ENCODE peak calls at places on chromosomes 1 and 21, in six cellular contexts. K, W, Z, P, B and N are unnamed samples.

GRCh38 chr1:154861607-154862094 is 8.4 kb downstream of the KCNN3 start:
- DNase-seq in B (peak), Z (no peak), K (peak), P (peak), W (no peak), N (no peak)

GRCh38 chr21:38413958-38414506 is 84.2 kb downstream of the ERG start:
- DNase-seq in B (no peak), P (no peak), Z (no peak), K (no peak), W (no peak), N (no peak)

GRCh38 chr1:159207774-159208459 is 3.2 kb downstream of the ACKR1 start:
- DNase-seq in Z (no peak), W (no peak), P (no peak), K (no peak), B (no peak), N (no peak)

GRCh38 chr1:119549719-119550141 is 42.7 kb downstream of the HSD3B1 start:
- DNase-seq in Z (no peak), B (peak), W (peak), P (peak), K (no peak), N (no peak)

GRCh38 chr1:3018576-3018975 is 2.7 kb upstream of the ACTRT2 start:
- DNase-seq in K (no peak), B (no peak), P (no peak), W (no peak), Z (peak), N (no peak)

GRCh38 chr1:241639653-241640148 is 468 bp downstream of the CHML start:
- DNase-seq in K (peak), B (no peak), P (peak), Z (peak), W (peak), N (no peak)

GRCh38 chr1:45205000-45205909 is 1.1 kb downstream of the ZSWIM5 start:
- DNase-seq in Z (peak), P (peak), K (peak), B (peak), W (no peak), N (no peak)

GRCh38 chr1:9294440-9294773 is 1.7 kb downstream of the SPSB1 start:
- DNase-seq in K (no peak), Z (no peak), W (peak), B (peak), P (peak), N (no peak)

GRCh38 chr1:74502432-74502831 is 10.0 kb downstream of the LRRC53 start:
- DNase-seq in K (no peak), P (peak), B (peak), Z (no peak), W (peak), N (no peak)

GRCh38 chr1:117092594-117092993 is 29.0 kb downstream of the TRIM45 start:
- DNase-seq in K (no peak), B (no peak), W (no peak), P (no peak), Z (no peak), N (no peak)

GRCh38 chr1:26602378-26602959 is 72.9 kb downstream of the RPS6KA1 start:
- DNase-seq in W (peak), B (peak), K (no peak), Z (no peak), P (peak), N (no peak)

GRCh38 chr1:184002071-184002470 is 35.5 kb downstream of the COLGALT2 start:
- DNase-seq in K (no peak), W (no peak), Z (no peak), B (peak), P (peak), N (peak)

GRCh38 chr1:233448290-233448689 is 120.8 kb downstream of the MAP3K21 start:
- DNase-seq in Z (no peak), K (no peak), W (no peak), P (no peak), B (no peak), N (no peak)

GRCh38 chr1:152758636-152759035 is 811 bp downstream of the KPRP start:
- DNase-seq in P (no peak), K (no peak), B (no peak), Z (no peak), W (no peak), N (no peak)

GRCh38 chr1:27392096-27392777 is at the start of gene GPR3:
- DNase-seq in P (peak), Z (peak), K (peak), B (peak), W (no peak), N (peak)

GRCh38 chr1:234500269-234500668 is 21.3 kb upstream of the TARBP1 start:
- DNase-seq in W (no peak), B (peak), P (no peak), K (no peak), Z (no peak), N (no peak)

GRCh38 chr1:113042336-113043143 is 30.5 kb upstream of the LRIG2 start:
- DNase-seq in P (peak), K (peak), W (no peak), Z (peak), B (peak), N (peak)

GRCh38 chr1:162193201-162193600 is 123.7 kb downstream of the NOS1AP start:
- DNase-seq in B (no peak), P (no peak), K (no peak), W (no peak), Z (no peak), N (no peak)

GRCh38 chr1:171142451-171143121 is 42.5 kb upstream of the FMO2 start:
- DNase-seq in Z (no peak), W (no peak), B (peak), K (no peak), P (peak), N (peak)

GRCh38 chr1:182601926-182602325 is 2.3 kb downstream of the RGS16 start:
- DNase-seq in P (no peak), W (no peak), K (no peak), Z (no peak), B (no peak), N (no peak)

GRCh38 chr1:182601416-182601786 is 2.8 kb downstream of the RGS16 start:
- DNase-seq in Z (peak), P (peak), K (peak), B (peak), W (peak), N (no peak)

GRCh38 chr1:182603646-182604127 is 502 bp downstream of the RGS16 start:
- DNase-seq in B (no peak), Z (no peak), W (no peak), P (no peak), K (no peak), N (no peak)

GRCh38 chr1:182604128-182604834 is at the start of gene RGS16:
- DNase-seq in W (peak), K (peak), B (peak), Z (peak), P (peak), N (no peak)

DNA sequence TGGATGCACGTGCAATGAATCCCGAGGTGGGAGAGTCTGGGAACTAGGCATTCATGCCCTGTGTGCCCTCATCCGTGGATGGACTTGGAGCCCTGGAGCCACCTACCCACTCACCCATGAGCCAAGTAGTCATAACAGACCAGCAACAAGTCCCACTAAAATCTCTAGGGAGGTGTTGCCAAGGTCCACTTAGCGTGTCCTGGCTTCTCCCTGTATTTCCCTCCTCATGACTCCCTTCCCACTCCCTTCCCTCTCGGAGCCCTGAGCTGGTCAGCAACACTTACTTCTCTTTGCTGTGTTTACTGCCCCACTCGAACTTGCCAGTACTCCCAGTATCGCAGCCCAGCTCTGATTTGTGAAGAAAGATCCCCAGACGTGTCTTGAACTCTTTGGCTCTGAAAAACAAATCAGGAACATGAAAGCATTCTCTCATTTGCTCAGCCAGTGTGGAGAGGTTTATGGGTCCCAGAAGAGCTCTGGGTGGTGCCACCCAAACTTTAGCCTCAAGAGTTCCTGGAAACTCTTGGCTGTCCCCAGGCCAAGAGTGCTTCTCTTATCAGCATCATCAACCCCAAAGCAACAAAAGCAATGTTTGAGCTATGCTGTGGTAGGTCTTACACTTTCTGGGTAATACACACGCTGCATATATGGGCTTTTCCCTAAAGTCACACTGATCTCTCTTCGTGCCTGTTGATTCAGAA is 1.1 kb downstream of the RGS16 start:
- DNase-seq in W (peak), Z (no peak), P (no peak), B (no peak), K (no peak), N (no peak)
- H3K4me3 ChIP-seq in W (peak), Z (peak), P (no peak), B (no peak), K (peak), N (no peak)

DNA sequence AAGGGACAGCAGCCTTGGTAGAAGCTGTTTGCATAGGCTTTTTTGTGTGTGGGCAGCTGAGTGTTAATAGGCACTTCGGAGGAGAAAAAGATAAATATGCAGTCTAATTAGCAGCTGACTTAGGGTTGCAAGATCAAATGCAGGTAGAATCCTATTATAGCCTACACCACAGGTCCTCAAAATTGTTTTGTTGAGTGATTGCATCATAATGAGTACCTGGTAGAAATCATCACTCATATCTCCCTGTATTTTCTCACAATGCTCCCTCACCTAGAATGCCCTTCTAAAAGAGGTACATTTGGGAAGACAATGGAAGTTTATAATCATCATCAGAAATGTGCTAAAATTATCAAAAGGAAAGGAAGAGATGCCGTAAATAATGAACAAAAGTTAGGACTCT is 35.6 kb downstream of the ZC3H11B start:
- DNase-seq in B (no peak), K (no peak), P (no peak), W (no peak), Z (no peak), N (no peak)
- TF ChIP-seq CTCF in B (no peak), K (no peak), P (no peak), W (no peak), Z (no peak), N (no peak)

GRCh38 chr1:151512326-151512725 is 1.1 kb downstream of the CGN start:
- DNase-seq in B (no peak), Z (no peak), W (no peak), P (no peak), K (no peak), N (no peak)

GRCh38 chr1:151511636-151512215 is 539 bp downstream of the CGN start:
- DNase-seq in Z (no peak), P (no peak), B (peak), W (peak), K (peak), N (no peak)

GRCh38 chr1:151514366-151514765 is 3.2 kb downstream of the CGN start:
- DNase-seq in K (no peak), P (no peak), B (no peak), Z (no peak), W (no peak), N (no peak)

GRCh38 chr1:151513626-151514101 is 2.5 kb downstream of the CGN start:
- DNase-seq in K (no peak), W (no peak), P (no peak), Z (no peak), B (peak), N (no peak)

DNA sequence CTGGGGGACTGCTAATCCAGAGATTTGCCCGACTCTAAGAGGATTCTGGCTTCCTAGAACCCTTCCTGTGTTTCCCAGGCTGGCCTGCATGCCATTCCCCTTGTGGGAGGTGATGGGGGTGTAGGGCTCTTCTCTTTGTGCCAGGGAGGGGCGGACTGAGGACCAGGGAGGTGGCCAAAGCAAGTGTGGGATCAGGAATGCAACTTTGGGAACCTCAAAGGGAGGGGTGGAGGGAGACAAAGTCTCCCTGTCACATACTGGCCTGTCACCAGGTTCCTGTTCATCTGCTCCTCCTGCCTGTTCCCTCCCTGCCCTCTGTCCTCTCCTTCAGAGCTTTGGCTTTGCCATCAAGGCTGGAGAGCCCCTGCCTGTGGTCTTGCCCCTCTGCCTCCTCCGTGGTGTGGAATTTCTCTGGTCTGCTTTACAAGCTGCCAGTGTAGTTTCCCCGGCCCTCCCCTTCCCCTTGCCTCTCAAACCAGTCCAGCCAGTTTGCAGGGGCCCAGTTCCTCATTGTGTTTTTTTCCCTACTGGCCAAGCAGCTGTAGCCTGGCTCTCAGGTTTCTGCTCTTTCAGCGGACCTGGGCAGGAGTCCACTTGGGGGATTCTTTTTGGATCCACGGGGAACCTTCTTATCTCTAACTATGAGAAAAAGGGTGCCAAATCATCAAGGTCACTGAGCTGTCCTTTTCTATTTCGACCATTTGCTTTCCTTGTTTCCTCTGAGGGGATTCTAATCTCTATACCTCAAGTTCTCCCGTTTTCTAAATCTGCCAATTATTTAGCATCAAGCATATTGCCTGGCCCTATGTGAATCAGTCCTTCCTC is 1.8 kb downstream of the CGN start:
- DNase-seq in B (no peak), K (no peak), P (no peak), Z (no peak), W (no peak), N (no peak)
- H3K4me3 ChIP-seq in B (no peak), K (no peak), P (no peak), Z (no peak), W (no peak), N (no peak)

GRCh38 chr1:29124366-29125236 is 898 bp upstream of the TMEM200B start:
- DNase-seq in Z (peak), P (peak), W (peak), B (peak), K (peak), N (no peak)
- TF ChIP-seq CTCF in Z (peak), P (peak), W (no peak), B (peak), K (peak), N (peak)

GRCh38 chr1:10530281-10530740 is 55.6 kb downstream of the PEX14 start:
- DNase-seq in K (no peak), B (no peak), W (no peak), P (peak), Z (peak), N (no peak)
- H3K4me3 ChIP-seq in K (no peak), B (no peak), W (no peak), P (peak), Z (no peak), N (no peak)

DNA sequence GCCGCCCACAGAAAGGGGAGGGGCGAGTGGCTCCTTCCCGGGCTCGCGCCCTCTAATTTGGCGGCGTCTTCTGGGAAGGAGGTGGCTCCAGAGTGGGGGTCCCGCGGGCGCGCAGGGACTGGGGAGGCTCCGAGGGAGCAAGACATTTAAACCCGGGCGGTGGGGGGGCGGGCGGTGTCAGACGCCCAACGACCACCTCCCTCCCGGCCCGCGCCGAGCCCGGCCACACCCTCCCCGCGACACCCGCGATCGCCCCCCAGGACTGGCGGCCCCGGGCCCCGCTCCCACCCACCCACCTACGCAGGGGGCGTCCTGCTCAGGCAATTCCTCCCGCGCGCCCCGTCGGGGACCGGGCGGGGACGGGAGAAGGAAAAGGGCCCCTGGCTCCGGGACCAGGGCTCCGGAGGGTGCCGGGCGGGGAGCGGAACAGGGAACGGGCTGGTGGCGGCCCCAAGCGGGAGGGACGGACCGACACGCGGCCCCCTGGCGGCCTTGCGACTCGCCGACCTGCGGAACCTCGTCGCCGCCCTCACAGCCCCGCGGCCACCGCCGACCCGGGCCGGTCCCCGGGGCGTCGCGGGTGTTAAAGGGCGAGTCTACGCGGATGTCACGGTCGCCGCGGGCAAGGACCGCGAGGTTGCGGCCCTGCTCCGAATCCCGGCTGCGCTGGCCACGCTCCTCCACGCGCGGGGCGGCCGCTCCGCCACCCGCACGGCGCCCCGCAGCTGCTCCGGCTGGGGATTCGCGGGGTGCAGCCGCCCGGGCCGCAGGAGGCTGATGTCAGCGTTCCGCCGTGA is 94.0 kb upstream of the FMN2 start:
- DNase-seq in P (no peak), W (no peak), B (peak), K (no peak), Z (no peak), N (no peak)
- TF ChIP-seq CTCF in P (peak), W (no peak), B (peak), K (no peak), Z (no peak), N (no peak)

GRCh38 chr1:180157108-180157507 is 2.4 kb downstream of the QSOX1 start:
- DNase-seq in B (peak), P (peak), Z (no peak), K (no peak), W (no peak), N (no peak)
- H3K4me3 ChIP-seq in B (peak), P (no peak), Z (peak), K (no peak), W (no peak), N (peak)

DNA sequence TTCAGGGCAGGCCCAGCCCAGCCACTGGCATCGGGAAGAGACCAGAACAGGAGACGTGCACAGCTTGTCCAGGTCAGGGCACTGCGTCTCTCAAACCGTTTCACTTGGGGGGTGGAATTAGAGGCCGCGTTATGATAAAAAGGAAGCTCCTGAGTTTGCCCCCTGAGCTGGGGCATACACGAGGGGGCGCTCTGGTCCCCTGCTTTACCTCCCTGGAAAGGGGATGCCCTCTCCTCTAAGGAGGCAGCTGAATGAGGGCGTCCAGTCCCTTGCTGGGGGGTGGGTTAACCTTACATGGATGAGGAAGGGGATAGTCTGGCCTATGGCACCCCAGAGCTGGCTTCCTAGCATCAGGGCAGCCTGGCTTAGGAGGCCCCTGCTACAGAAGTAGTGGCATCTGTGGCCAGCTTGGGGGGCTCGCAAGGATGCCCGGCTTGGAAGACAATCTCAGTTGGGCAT is 2.3 kb downstream of the MYOG start:
- DNase-seq in B (no peak), P (no peak), W (no peak), K (no peak), Z (no peak), N (no peak)
- TF ChIP-seq CTCF in B (no peak), P (no peak), W (peak), K (peak), Z (no peak), N (no peak)

DNA sequence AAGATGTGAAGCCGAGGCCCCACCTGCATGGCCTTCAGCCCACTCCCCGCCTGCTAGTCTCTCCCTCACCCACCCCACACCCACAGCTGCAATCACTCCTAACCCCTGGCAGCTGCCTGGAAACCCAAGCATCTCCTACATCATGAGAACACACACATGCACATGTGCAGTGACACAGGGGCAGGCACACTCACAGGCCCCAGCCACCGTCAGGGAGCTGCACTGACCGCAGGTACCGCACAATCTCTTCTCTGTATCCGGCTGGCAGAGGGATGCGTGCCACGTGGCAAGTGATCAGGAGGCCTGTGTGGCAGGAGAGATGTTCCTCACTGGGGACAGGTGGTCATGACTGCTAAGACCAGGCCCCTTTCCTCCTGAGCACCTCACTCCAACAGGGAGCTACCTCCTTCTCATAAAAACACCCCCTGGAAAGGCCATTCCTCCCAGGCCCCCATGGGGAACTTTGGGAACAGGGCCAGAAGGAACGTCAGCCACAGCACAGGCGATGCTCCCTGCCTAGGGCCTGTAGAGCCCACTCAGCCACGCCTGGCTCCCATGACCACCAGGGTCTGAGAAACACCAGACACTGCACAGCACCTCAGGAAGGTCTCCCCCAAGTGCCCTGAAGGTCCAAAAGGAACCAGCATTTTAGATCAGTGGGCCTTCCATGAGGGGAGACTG is 6.0 kb downstream of the LSS start:
- DNase-seq in Z (no peak), W (no peak), P (no peak), B (no peak), K (no peak), N (no peak)
- H3K4me3 ChIP-seq in Z (no peak), W (no peak), P (no peak), B (no peak), K (no peak), N (no peak)